ENCODE peak calls at places on chromosome 16, in ten cellular contexts. I is SK-MEL-5; R is AG20443; Y is osteoblast; L is foreskin fibroblast; O is C1 segment of cervical spinal cord; H is CD4-positive, alpha-beta memory T cell; S is fibroblast of mammary gland; U is NCI-H460; C is CD8-positive, alpha-beta T cell. W is an unnamed sample.

GRCh38 chr16:68003031-68003430 is 3.7 kb upstream of the DPEP2 start:
- DNase-seq in I (no peak), R (no peak), Y (peak; percentile 96), L (peak; percentile 27), O (no peak), H (no peak), S (peak; percentile 87), U (no peak), C (no peak), W (no peak)

GRCh38 chr16:20799599-20799998 is 6.7 kb downstream of the ERI2 start:
- DNase-seq in I (peak; percentile 10), R (no peak), Y (no peak), L (no peak), O (no peak), H (peak; percentile 13), S (peak; percentile 56), U (no peak), C (no peak), W (peak; percentile 48)

GRCh38 chr16:89322381-89323119 is 105.0 kb downstream of the ZNF778 start:
- DNase-seq in I (peak; percentile 55), R (peak; percentile 64), Y (peak; percentile 89), L (peak; percentile 80), O (no peak), H (no peak), S (peak; percentile 87), U (no peak), C (no peak), W (peak; percentile 53)

GRCh38 chr16:17474037-17474436 is 3.3 kb upstream of the XYLT1 start:
- DNase-seq in I (no peak), R (peak; percentile 36), Y (no peak), L (no peak), O (no peak), H (no peak), S (peak; percentile 42), U (no peak), C (no peak), W (no peak)

GRCh38 chr16:1019234-1019933 is 37.8 kb downstream of the SOX8 start:
- DNase-seq in I (no peak), R (peak; percentile 95), Y (peak; percentile 99), L (peak; percentile 79), O (peak; percentile 84), H (no peak), S (peak; percentile 3), U (no peak), C (no peak), W (peak; percentile 89)

GRCh38 chr16:50549561-50549915 is 1.3 kb downstream of the NKD1 start:
- DNase-seq in I (no peak), R (no peak), Y (no peak), L (no peak), O (no peak), H (no peak), S (no peak), U (no peak), C (no peak), W (no peak)

GRCh38 chr16:25411376-25412081 is 153.9 kb upstream of the ZKSCAN2 start:
- DNase-seq in I (no peak), R (no peak), Y (no peak), L (no peak), O (no peak), H (no peak), S (no peak), U (no peak), C (no peak), W (no peak)

GRCh38 chr16:62732101-62732500 is 695.9 kb upstream of the CDH8 start:
- DNase-seq in I (no peak), R (no peak), Y (no peak), L (no peak), O (no peak), H (no peak), S (no peak), U (no peak), C (no peak), W (no peak)

GRCh38 chr16:23514381-23515152 is 4.3 kb upstream of the GGA2 start:
- DNase-seq in I (no peak), R (no peak), Y (peak; percentile 67), L (no peak), O (no peak), H (peak; percentile 68), S (no peak), U (no peak), C (peak; percentile 9), W (no peak)

GRCh38 chr16:12853972-12854371 is 47.4 kb upstream of the SHISA9 start:
- DNase-seq in I (no peak), R (no peak), Y (no peak), L (no peak), O (no peak), H (no peak), S (no peak), U (no peak), C (no peak), W (no peak)

GRCh38 chr16:30552956-30553355 is 5.2 kb downstream of the ZNF764 start:
- DNase-seq in I (no peak), R (no peak), Y (no peak), L (no peak), O (no peak), H (no peak), S (no peak), U (no peak), C (no peak), W (no peak)

GRCh38 chr16:588639-588888 is 1.3 kb upstream of the RAB40C start:
- DNase-seq in I (peak; percentile 33), R (peak; percentile 47), Y (no peak), L (peak; percentile 57), O (no peak), H (peak; percentile 71), S (peak; percentile 72), U (no peak), C (peak; percentile 41), W (no peak)

GRCh38 chr16:57480127-57480753 is 6.1 kb downstream of the DOK4 start:
- DNase-seq in I (no peak), R (peak; percentile 74), Y (peak; percentile 96), L (no peak), O (no peak), H (no peak), S (peak; percentile 29), U (peak; percentile 56), C (no peak), W (peak; percentile 81)

GRCh38 chr16:22240023-22240697 is 34.1 kb downstream of the EEF2K start:
- DNase-seq in I (no peak), R (no peak), Y (no peak), L (no peak), O (no peak), H (no peak), S (peak; percentile 76), U (no peak), C (no peak), W (no peak)

GRCh38 chr16:55662641-55663040 is 6.9 kb downstream of the SLC6A2 start:
- DNase-seq in I (no peak), R (no peak), Y (no peak), L (no peak), O (no peak), H (no peak), S (peak; percentile 22), U (no peak), C (no peak), W (no peak)

GRCh38 chr16:379183-379960 is 2.4 kb downstream of the PGAP6 start:
- DNase-seq in I (no peak), R (no peak), Y (no peak), L (no peak), O (no peak), H (no peak), S (no peak), U (no peak), C (no peak), W (no peak)

GRCh38 chr16:11121083-11121482 is 134.9 kb downstream of the SOCS1 start:
- DNase-seq in I (no peak), R (no peak), Y (no peak), L (no peak), O (no peak), H (no peak), S (no peak), U (no peak), C (no peak), W (no peak)

GRCh38 chr16:69476920-69477418 is 52.5 kb downstream of the CYB5B start:
- DNase-seq in I (peak; percentile 25), R (peak; percentile 64), Y (peak; percentile 88), L (peak; percentile 88), O (no peak), H (no peak), S (peak; percentile 95), U (peak; percentile 32), C (no peak), W (peak; percentile 80)

GRCh38 chr16:85798901-85799496 is 345 bp downstream of the EMC8 start:
- DNase-seq in I (no peak), R (peak; percentile 83), Y (peak; percentile 96), L (peak; percentile 23), O (no peak), H (no peak), S (peak; percentile 31), U (no peak), C (no peak), W (peak; percentile 67)

GRCh38 chr16:89805136-89805905 is 11.1 kb downstream of the FANCA start:
- DNase-seq in I (no peak), R (peak; percentile 65), Y (peak; percentile 84), L (peak; percentile 59), O (no peak), H (no peak), S (peak; percentile 73), U (no peak), C (no peak), W (peak; percentile 66)

GRCh38 chr16:1372292-1372950 is 20.7 kb downstream of the GNPTG start:
- DNase-seq in I (no peak), R (no peak), Y (no peak), L (no peak), O (no peak), H (no peak), S (no peak), U (no peak), C (no peak), W (no peak)

GRCh38 chr16:24900230-24900629 is 54.5 kb downstream of the SLC5A11 start:
- DNase-seq in I (no peak), R (no peak), Y (peak; percentile 31), L (no peak), O (no peak), H (no peak), S (no peak), U (no peak), C (no peak), W (no peak)

GRCh38 chr16:54284319-54284930 is 2.2 kb downstream of the IRX3 start:
- DNase-seq in I (no peak), R (peak; percentile 52), Y (peak; percentile 92), L (no peak), O (no peak), H (no peak), S (no peak), U (no peak), C (no peak), W (no peak)

GRCh38 chr16:28985611-28986041 is 774 bp downstream of the LAT start:
- DNase-seq in I (no peak), R (no peak), Y (peak; percentile 8), L (no peak), O (no peak), H (no peak), S (no peak), U (no peak), C (no peak), W (no peak)

GRCh38 chr16:10323528-10323869 is 62.4 kb upstream of the ATF7IP2 start:
- DNase-seq in I (no peak), R (no peak), Y (no peak), L (no peak), O (no peak), H (no peak), S (no peak), U (no peak), C (no peak), W (no peak)

GRCh38 chr16:72428611-72429376 is 256.8 kb upstream of the PMFBP1 start:
- DNase-seq in I (no peak), R (no peak), Y (no peak), L (no peak), O (peak; percentile 72), H (no peak), S (no peak), U (no peak), C (no peak), W (no peak)

GRCh38 chr16:10518479-10519041 is 61.8 kb downstream of the EMP2 start:
- DNase-seq in I (no peak), R (no peak), Y (peak; percentile 47), L (no peak), O (no peak), H (no peak), S (no peak), U (no peak), C (no peak), W (no peak)

GRCh38 chr16:57020651-57021050 is 31.3 kb downstream of the NLRC5 start:
- DNase-seq in I (no peak), R (no peak), Y (no peak), L (no peak), O (no peak), H (no peak), S (no peak), U (no peak), C (no peak), W (no peak)